ENCODE peak calls at places on chromosome 2, in five cellular contexts. One of them, this sample, is unnamed.

GRCh38 chr2:171529914-171530313 is 7.6 kb downstream of the CYBRD1 start:
- DNase-seq in uterus: no peak
- DNase-seq in left ventricle myocardium inferior: no peak
- DNase-seq in RWPE2: no peak
- DNase-seq in SK-N-SH: no peak
- DNase-seq in this sample: no peak

GRCh38 chr2:99425022-99425421 is 64.8 kb downstream of the REV1 start:
- DNase-seq in uterus: no peak
- DNase-seq in left ventricle myocardium inferior: no peak
- DNase-seq in RWPE2: no peak
- DNase-seq in SK-N-SH: no peak
- DNase-seq in this sample: no peak

GRCh38 chr2:217938038-217938437 is 64.8 kb downstream of the TNS1 start:
- DNase-seq in RWPE2: no peak
- DNase-seq in SK-N-SH: no peak
- DNase-seq in left ventricle myocardium inferior: peak; percentile 56
- DNase-seq in uterus: no peak
- DNase-seq in this sample: no peak

GRCh38 chr2:42297322-42297936 is 63.6 kb downstream of the COX7A2L start:
- DNase-seq in RWPE2: no peak
- DNase-seq in uterus: no peak
- DNase-seq in SK-N-SH: no peak
- DNase-seq in left ventricle myocardium inferior: no peak
- DNase-seq in this sample: no peak

GRCh38 chr2:217394510-217395351 is 534.9 kb upstream of the TNP1 start:
- DNase-seq in uterus: no peak
- DNase-seq in SK-N-SH: no peak
- DNase-seq in RWPE2: no peak
- DNase-seq in left ventricle myocardium inferior: no peak
- DNase-seq in this sample: no peak

GRCh38 chr2:158619496-158619895 is 162.7 kb downstream of the PKP4 start:
- DNase-seq in uterus: no peak
- DNase-seq in SK-N-SH: no peak
- DNase-seq in left ventricle myocardium inferior: no peak
- DNase-seq in RWPE2: no peak
- DNase-seq in this sample: no peak

GRCh38 chr2:184646177-184646576 is 47.8 kb downstream of the ZNF804A start:
- DNase-seq in SK-N-SH: no peak
- DNase-seq in left ventricle myocardium inferior: no peak
- DNase-seq in RWPE2: peak; percentile 42
- DNase-seq in uterus: no peak
- DNase-seq in this sample: no peak

GRCh38 chr2:212193066-212193465 is 345.5 kb downstream of the ERBB4 start:
- DNase-seq in SK-N-SH: no peak
- DNase-seq in RWPE2: no peak
- DNase-seq in uterus: no peak
- DNase-seq in left ventricle myocardium inferior: no peak
- DNase-seq in this sample: no peak

GRCh38 chr2:201933792-201934229 is 99.8 kb upstream of the FZD7 start:
- DNase-seq in SK-N-SH: peak; percentile 50
- DNase-seq in uterus: no peak
- DNase-seq in left ventricle myocardium inferior: no peak
- DNase-seq in RWPE2: no peak
- DNase-seq in this sample: no peak

GRCh38 chr2:226658555-226658954 is 141.1 kb downstream of the IRS1 start:
- DNase-seq in SK-N-SH: no peak
- DNase-seq in left ventricle myocardium inferior: no peak
- DNase-seq in RWPE2: no peak
- DNase-seq in uterus: no peak
- DNase-seq in this sample: no peak

GRCh38 chr2:230932556-230933511 is 7.8 kb upstream of the GPR55 start:
- DNase-seq in uterus: peak; percentile 53
- DNase-seq in left ventricle myocardium inferior: peak; percentile 80
- DNase-seq in SK-N-SH: no peak
- DNase-seq in RWPE2: no peak
- DNase-seq in this sample: no peak

GRCh38 chr2:198930170-198930569 is 527.6 kb downstream of the SATB2 start:
- DNase-seq in left ventricle myocardium inferior: no peak
- DNase-seq in uterus: no peak
- DNase-seq in SK-N-SH: no peak
- DNase-seq in RWPE2: no peak
- DNase-seq in this sample: no peak

GRCh38 chr2:198376677-198377076 is 572.3 kb downstream of the PLCL1 start:
- DNase-seq in left ventricle myocardium inferior: no peak
- DNase-seq in uterus: no peak
- DNase-seq in RWPE2: no peak
- DNase-seq in SK-N-SH: no peak
- DNase-seq in this sample: no peak

GRCh38 chr2:212027681-212028628 is 510.6 kb downstream of the ERBB4 start:
- DNase-seq in uterus: no peak
- DNase-seq in RWPE2: no peak
- DNase-seq in SK-N-SH: no peak
- DNase-seq in left ventricle myocardium inferior: no peak
- DNase-seq in this sample: no peak

GRCh38 chr2:97728091-97728596 is 14.8 kb downstream of the ZAP70 start:
- DNase-seq in left ventricle myocardium inferior: peak; percentile 57
- DNase-seq in SK-N-SH: no peak
- DNase-seq in uterus: no peak
- DNase-seq in RWPE2: peak; percentile 63
- DNase-seq in this sample: no peak

GRCh38 chr2:45836740-45837139 is 185.3 kb downstream of the PRKCE start:
- DNase-seq in RWPE2: no peak
- DNase-seq in SK-N-SH: no peak
- DNase-seq in left ventricle myocardium inferior: no peak
- DNase-seq in uterus: no peak
- DNase-seq in this sample: no peak

GRCh38 chr2:160869411-160869810 is 290.8 kb upstream of the TANK start:
- DNase-seq in uterus: no peak
- DNase-seq in left ventricle myocardium inferior: no peak
- DNase-seq in RWPE2: no peak
- DNase-seq in SK-N-SH: no peak
- DNase-seq in this sample: no peak

GRCh38 chr2:190603374-190603773 is 45.5 kb upstream of the NAB1 start:
- DNase-seq in RWPE2: no peak
- DNase-seq in SK-N-SH: no peak
- DNase-seq in left ventricle myocardium inferior: no peak
- DNase-seq in uterus: no peak
- DNase-seq in this sample: no peak

GRCh38 chr2:200860092-200860795 is 4.2 kb downstream of the CLK1 start:
- DNase-seq in uterus: peak; percentile 34
- DNase-seq in left ventricle myocardium inferior: no peak
- DNase-seq in SK-N-SH: no peak
- DNase-seq in RWPE2: no peak
- DNase-seq in this sample: no peak

GRCh38 chr2:142290931-142291330 is 160.1 kb upstream of the LRP1B start:
- DNase-seq in uterus: no peak
- DNase-seq in SK-N-SH: peak; percentile 4
- DNase-seq in RWPE2: no peak
- DNase-seq in left ventricle myocardium inferior: no peak
- DNase-seq in this sample: no peak

GRCh38 chr2:122019729-122020128 is 264.3 kb downstream of the TSN start:
- DNase-seq in SK-N-SH: no peak
- DNase-seq in left ventricle myocardium inferior: no peak
- DNase-seq in RWPE2: no peak
- DNase-seq in uterus: no peak
- DNase-seq in this sample: no peak

GRCh38 chr2:59789523-59789922 is 763.9 kb downstream of the BCL11A start:
- DNase-seq in RWPE2: no peak
- DNase-seq in SK-N-SH: no peak
- DNase-seq in uterus: no peak
- DNase-seq in left ventricle myocardium inferior: no peak
- DNase-seq in this sample: no peak

GRCh38 chr2:48448274-48449061 is 81.5 kb upstream of the STON1 start:
- DNase-seq in SK-N-SH: no peak
- DNase-seq in uterus: no peak
- DNase-seq in left ventricle myocardium inferior: no peak
- DNase-seq in RWPE2: no peak
- DNase-seq in this sample: no peak

GRCh38 chr2:61898810-61899209 is 6.7 kb upstream of the COMMD1 start:
- DNase-seq in SK-N-SH: peak; percentile 35
- DNase-seq in RWPE2: no peak
- DNase-seq in uterus: no peak
- DNase-seq in left ventricle myocardium inferior: no peak
- DNase-seq in this sample: no peak

GRCh38 chr2:205683179-205683978 is 1.1 kb downstream of the NRP2 start:
- DNase-seq in SK-N-SH: no peak
- DNase-seq in uterus: no peak
- DNase-seq in RWPE2: no peak
- DNase-seq in left ventricle myocardium inferior: no peak
- DNase-seq in this sample: no peak

GRCh38 chr2:33436083-33436482 is 40.4 kb upstream of the RASGRP3 start:
- DNase-seq in uterus: no peak
- DNase-seq in RWPE2: no peak
- DNase-seq in left ventricle myocardium inferior: no peak
- DNase-seq in SK-N-SH: no peak
- DNase-seq in this sample: no peak
- H3K4me3 ChIP-seq in uterus: no peak overlapping the region
- H3K4me3 ChIP-seq in RWPE2: no peak overlapping the region
- H3K4me3 ChIP-seq in left ventricle myocardium inferior: peak overlapping the region; percentile 59
- H3K4me3 ChIP-seq in SK-N-SH: no peak overlapping the region
- H3K4me3 ChIP-seq in this sample: no peak overlapping the region

GRCh38 chr2:112481050-112481527 is 867 bp upstream of the TTL start:
- DNase-seq in SK-N-SH: peak; percentile 89
- DNase-seq in left ventricle myocardium inferior: peak; percentile 80
- DNase-seq in RWPE2: peak; percentile 83
- DNase-seq in uterus: peak; percentile 78
- DNase-seq in this sample: peak; percentile 33

GRCh38 chr2:112474844-112475486 is 7.0 kb upstream of the TTL start:
- DNase-seq in left ventricle myocardium inferior: no peak
- DNase-seq in SK-N-SH: no peak
- DNase-seq in RWPE2: no peak
- DNase-seq in uterus: no peak
- DNase-seq in this sample: no peak

GRCh38 chr2:112472547-112473263 is 9.3 kb upstream of the TTL start:
- DNase-seq in SK-N-SH: no peak
- DNase-seq in RWPE2: no peak
- DNase-seq in uterus: no peak
- DNase-seq in left ventricle myocardium inferior: no peak
- DNase-seq in this sample: no peak

GRCh38 chr2:112480540-112481049 is 1.4 kb upstream of the TTL start:
- DNase-seq in left ventricle myocardium inferior: no peak
- DNase-seq in uterus: no peak
- DNase-seq in RWPE2: no peak
- DNase-seq in SK-N-SH: peak; percentile 58
- DNase-seq in this sample: no peak

GRCh38 chr2:112476434-112476833 is 5.5 kb upstream of the TTL start:
- DNase-seq in uterus: no peak
- DNase-seq in left ventricle myocardium inferior: no peak
- DNase-seq in SK-N-SH: no peak
- DNase-seq in RWPE2: no peak
- DNase-seq in this sample: no peak
- H3K27ac ChIP-seq in uterus: no peak overlapping the region
- H3K27ac ChIP-seq in left ventricle myocardium inferior: no peak overlapping the region
- H3K27ac ChIP-seq in SK-N-SH: no peak overlapping the region
- H3K27ac ChIP-seq in RWPE2: no peak overlapping the region
- H3K27ac ChIP-seq in this sample: no peak overlapping the region

DNA sequence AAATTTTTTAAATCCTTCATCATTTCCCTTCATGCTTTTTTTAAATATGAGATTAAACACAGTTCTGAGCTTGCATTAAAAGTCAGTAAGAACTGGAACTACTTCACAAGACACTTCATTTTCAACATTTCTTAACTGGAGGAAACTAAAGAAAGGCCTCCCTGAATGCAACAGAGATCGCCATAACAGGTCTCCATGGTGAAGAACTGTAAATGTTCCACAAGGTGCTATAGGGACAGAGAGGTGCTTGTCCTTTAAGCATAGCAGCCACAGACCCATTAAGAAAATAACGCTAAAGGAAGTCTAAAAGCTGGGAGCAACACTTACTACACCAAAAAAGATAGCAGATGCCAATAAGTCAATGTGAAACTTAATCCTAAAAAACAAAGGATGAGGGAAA is 8.5 kb downstream of the STAM2 start:
- DNase-seq in RWPE2: no peak
- DNase-seq in SK-N-SH: no peak
- DNase-seq in uterus: no peak
- DNase-seq in left ventricle myocardium inferior: no peak
- DNase-seq in this sample: no peak
- H3K4me3 ChIP-seq in RWPE2: no peak overlapping the region
- H3K4me3 ChIP-seq in SK-N-SH: no peak overlapping the region
- H3K4me3 ChIP-seq in uterus: no peak overlapping the region
- H3K4me3 ChIP-seq in left ventricle myocardium inferior: peak overlapping the region; percentile 2
- H3K4me3 ChIP-seq in this sample: peak overlapping the region; percentile 43

GRCh38 chr2:219420687-219421086 is 2.5 kb downstream of the DES start:
- DNase-seq in left ventricle myocardium inferior: no peak
- DNase-seq in RWPE2: no peak
- DNase-seq in SK-N-SH: no peak
- DNase-seq in uterus: no peak
- DNase-seq in this sample: no peak

GRCh38 chr2:219423656-219424378 is 5.6 kb downstream of the DES start:
- DNase-seq in uterus: no peak
- DNase-seq in left ventricle myocardium inferior: no peak
- DNase-seq in RWPE2: no peak
- DNase-seq in SK-N-SH: no peak
- DNase-seq in this sample: no peak

GRCh38 chr2:219422944-219423534 is 4.9 kb downstream of the DES start:
- DNase-seq in RWPE2: no peak
- DNase-seq in uterus: no peak
- DNase-seq in left ventricle myocardium inferior: no peak
- DNase-seq in SK-N-SH: no peak
- DNase-seq in this sample: no peak

GRCh38 chr2:219419331-219420197 is 1.4 kb downstream of the DES start:
- DNase-seq in uterus: no peak
- DNase-seq in left ventricle myocardium inferior: peak; percentile 65
- DNase-seq in SK-N-SH: no peak
- DNase-seq in RWPE2: no peak
- DNase-seq in this sample: no peak

DNA sequence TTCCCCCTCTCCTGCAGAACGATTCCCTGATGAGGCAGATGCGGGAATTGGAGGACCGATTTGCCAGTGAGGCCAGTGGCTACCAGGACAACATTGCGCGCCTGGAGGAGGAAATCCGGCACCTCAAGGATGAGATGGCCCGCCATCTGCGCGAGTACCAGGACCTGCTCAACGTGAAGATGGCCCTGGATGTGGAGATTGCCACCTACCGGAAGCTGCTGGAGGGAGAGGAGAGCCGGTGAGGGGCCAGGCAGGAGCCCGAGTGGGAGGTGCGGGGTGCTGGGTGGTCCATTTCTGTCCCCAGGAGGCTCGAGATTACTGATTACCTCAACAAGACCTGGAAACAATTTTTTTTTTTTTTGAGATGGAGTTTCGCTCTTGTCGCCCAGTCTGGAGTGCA is 3.1 kb downstream of the DES start:
- DNase-seq in RWPE2: no peak
- DNase-seq in left ventricle myocardium inferior: no peak
- DNase-seq in SK-N-SH: no peak
- DNase-seq in uterus: no peak
- DNase-seq in this sample: no peak
- H3K27ac ChIP-seq in RWPE2: no peak overlapping the region
- H3K27ac ChIP-seq in left ventricle myocardium inferior: peak overlapping the region; percentile 96
- H3K27ac ChIP-seq in SK-N-SH: no peak overlapping the region
- H3K27ac ChIP-seq in uterus: peak overlapping the region; percentile 99
- H3K27ac ChIP-seq in this sample: no peak overlapping the region

GRCh38 chr2:222671259-222672067 is at the start of gene MOGAT1:
- DNase-seq in left ventricle myocardium inferior: peak; percentile 50
- DNase-seq in uterus: peak; percentile 15
- DNase-seq in SK-N-SH: peak; percentile 96
- DNase-seq in RWPE2: no peak
- DNase-seq in this sample: no peak
- H3K4me3 ChIP-seq in left ventricle myocardium inferior: peak within 1 kb of the TSS; percentile 68
- H3K4me3 ChIP-seq in uterus: peak within 1 kb of the TSS; percentile 23
- H3K4me3 ChIP-seq in SK-N-SH: peak within 1 kb of the TSS; percentile 60
- H3K4me3 ChIP-seq in RWPE2: peak within 1 kb of the TSS; percentile 16
- H3K4me3 ChIP-seq in this sample: peak within 1 kb of the TSS; percentile 71

GRCh38 chr2:237392186-237392585 is 21.8 kb downstream of the COL6A3 start:
- DNase-seq in RWPE2: no peak
- DNase-seq in left ventricle myocardium inferior: no peak
- DNase-seq in uterus: no peak
- DNase-seq in SK-N-SH: no peak
- DNase-seq in this sample: no peak
- H3K27ac ChIP-seq in RWPE2: no peak overlapping the region
- H3K27ac ChIP-seq in left ventricle myocardium inferior: no peak overlapping the region
- H3K27ac ChIP-seq in uterus: peak overlapping the region; percentile 62
- H3K27ac ChIP-seq in SK-N-SH: no peak overlapping the region
- H3K27ac ChIP-seq in this sample: no peak overlapping the region

This sample was measured in thoracic aorta.